ENCODE peak calls at places on chromosome 18, in five cellular contexts. C is K562, F is GM12878, L is HepG2, R is H1. D is an unnamed sample.

GRCh38 chr18:3596324-3597158 is 146.6 kb downstream of the TGIF1 start:
- DNase-seq in C (peak; percentile 93), F (no peak), L (peak; percentile 88), R (no peak), D (no peak)

GRCh38 chr18:67282796-67283195 is 233.7 kb downstream of the DSEL start:
- DNase-seq in C (no peak), F (no peak), L (no peak), R (no peak), D (no peak)

GRCh38 chr18:8142131-8142711 is 467.0 kb upstream of the RAB12 start:
- DNase-seq in C (peak; percentile 32), F (no peak), L (no peak), R (no peak), D (no peak)

GRCh38 chr18:31555971-31556747 is 35.5 kb upstream of the TTR start:
- DNase-seq in C (peak; percentile 56), F (peak; percentile 39), L (peak; percentile 58), R (no peak), D (peak; percentile 71)

GRCh38 chr18:50662775-50663383 is 103.0 kb downstream of the MAPK4 start:
- DNase-seq in C (no peak), F (no peak), L (no peak), R (no peak), D (no peak)

GRCh38 chr18:73959341-73959740 is 188.3 kb downstream of the FBXO15 start:
- DNase-seq in C (no peak), F (no peak), L (no peak), R (no peak), D (no peak)

GRCh38 chr18:9743200-9744016 is 35.3 kb downstream of the RAB31 start:
- DNase-seq in C (peak; percentile 86), F (no peak), L (peak; percentile 54), R (peak; percentile 49), D (peak; percentile 96)

GRCh38 chr18:75456277-75456676 is 28.8 kb upstream of the SMIM21 start:
- DNase-seq in C (no peak), F (no peak), L (no peak), R (no peak), D (no peak)

GRCh38 chr18:2846241-2846637 is 567 bp upstream of the EMILIN2 start:
- DNase-seq in C (no peak), F (no peak), L (no peak), R (no peak), D (no peak)

GRCh38 chr18:80175451-80176235 is 66.6 kb downstream of the ADNP2 start:
- DNase-seq in C (no peak), F (no peak), L (no peak), R (no peak), D (no peak)

GRCh38 chr18:63819780-63820179 is 44.6 kb downstream of the SERPINB7 start:
- DNase-seq in C (no peak), F (no peak), L (no peak), R (no peak), D (no peak)

GRCh38 chr18:53380063-53380639 is 844.3 kb downstream of the MBD2 start:
- DNase-seq in C (peak; percentile 2), F (peak; percentile 3), L (peak; percentile 7), R (no peak), D (peak; percentile 19)

DNA sequence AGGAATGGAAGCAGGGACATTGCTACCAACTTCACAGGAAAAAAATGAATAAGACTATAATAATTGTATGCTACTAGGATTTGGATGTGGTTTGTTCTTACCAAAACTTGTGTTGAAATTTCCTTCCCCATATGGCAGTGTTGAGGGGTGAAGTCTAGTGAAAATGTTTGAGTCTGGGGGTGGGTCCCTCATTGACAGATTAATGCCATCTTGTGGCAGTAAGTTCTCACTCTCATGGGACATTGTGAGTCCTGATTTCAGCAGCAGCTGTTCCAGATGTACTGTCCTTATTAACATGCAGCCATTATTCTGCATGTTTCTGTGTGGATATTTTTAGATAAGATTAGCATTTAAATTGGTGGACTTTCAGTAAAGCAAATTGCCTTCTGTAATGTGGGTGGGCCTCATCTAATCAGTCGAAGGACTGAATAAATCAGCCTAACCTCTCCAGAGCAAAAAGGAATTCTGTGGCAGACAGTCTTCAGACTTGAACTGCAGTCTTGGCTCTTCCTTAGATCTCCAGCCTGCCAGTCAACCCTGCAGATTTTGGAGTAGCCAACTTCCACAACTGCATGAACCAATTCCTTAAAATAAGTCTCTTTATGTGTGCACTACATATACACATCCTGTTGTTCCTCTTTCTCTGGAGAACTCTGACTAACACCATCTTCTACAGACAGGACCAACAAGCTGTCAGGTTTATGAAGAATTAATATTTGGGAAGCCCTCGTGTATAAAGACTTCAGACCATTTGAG is 138.6 kb upstream of the ZNF516 start:
- DNase-seq in C (no peak), F (no peak), L (no peak), R (no peak), D (no peak)
- TF ChIP-seq SRF in C (no peak), F (no peak), L (no peak), R (no peak), D (no peak)

GRCh38 chr18:56789004-56789888 is 138.1 kb downstream of the WDR7 start:
- DNase-seq in C (peak; percentile 30), F (no peak), L (peak; percentile 33), R (no peak), D (peak; percentile 23)
- TF ChIP-seq MAX in C (no peak), F (no peak), L (no peak), R (no peak), D (no peak)

DNA sequence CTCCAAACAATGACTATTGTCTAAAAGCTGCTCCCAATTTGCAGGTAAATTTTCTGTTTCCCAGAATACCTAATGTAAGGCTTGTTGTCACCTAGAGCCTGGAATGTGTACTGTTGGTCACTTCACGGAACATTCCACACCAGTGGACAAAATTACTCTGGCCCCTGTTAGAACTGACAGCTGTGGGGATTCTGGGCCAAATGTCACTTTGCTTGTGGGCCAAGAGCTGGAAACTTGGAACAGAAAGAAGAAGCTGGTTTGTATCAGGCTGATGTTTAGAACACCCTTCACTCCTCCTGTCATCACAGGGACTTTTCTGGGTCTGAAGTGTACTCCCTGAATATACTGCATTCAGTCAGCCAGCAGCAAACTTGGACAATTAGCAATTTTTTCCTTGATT is 495.6 kb upstream of the SYT4 start:
- DNase-seq in C (no peak), F (no peak), L (no peak), R (no peak), D (no peak)
- TF ChIP-seq SRF in C (no peak), F (no peak), L (no peak), R (no peak), D (no peak)

DNA sequence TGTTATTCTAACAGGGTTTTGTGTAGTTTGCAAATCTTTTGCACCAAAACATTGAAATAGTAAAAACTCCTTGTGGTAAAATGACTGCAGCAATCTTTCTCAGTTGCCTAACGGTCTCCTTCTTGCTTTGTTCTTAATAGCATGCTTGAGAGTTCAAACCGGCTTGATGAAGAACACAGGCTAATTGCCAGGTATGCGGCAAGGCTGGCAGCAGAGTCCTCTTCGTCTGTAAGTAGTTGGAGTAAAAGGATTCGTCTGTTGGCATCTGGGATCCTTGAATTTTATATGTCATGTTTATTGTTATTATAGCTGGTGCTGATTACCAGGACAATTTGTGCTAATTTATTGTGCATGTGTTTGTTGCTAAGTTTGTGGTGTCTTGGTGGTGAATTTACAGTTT is 138.1 kb downstream of the DTNA start:
- DNase-seq in C (no peak), F (no peak), L (no peak), R (no peak), D (no peak)
- TF ChIP-seq MAX in C (no peak), F (no peak), L (no peak), R (no peak), D (no peak)

DNA sequence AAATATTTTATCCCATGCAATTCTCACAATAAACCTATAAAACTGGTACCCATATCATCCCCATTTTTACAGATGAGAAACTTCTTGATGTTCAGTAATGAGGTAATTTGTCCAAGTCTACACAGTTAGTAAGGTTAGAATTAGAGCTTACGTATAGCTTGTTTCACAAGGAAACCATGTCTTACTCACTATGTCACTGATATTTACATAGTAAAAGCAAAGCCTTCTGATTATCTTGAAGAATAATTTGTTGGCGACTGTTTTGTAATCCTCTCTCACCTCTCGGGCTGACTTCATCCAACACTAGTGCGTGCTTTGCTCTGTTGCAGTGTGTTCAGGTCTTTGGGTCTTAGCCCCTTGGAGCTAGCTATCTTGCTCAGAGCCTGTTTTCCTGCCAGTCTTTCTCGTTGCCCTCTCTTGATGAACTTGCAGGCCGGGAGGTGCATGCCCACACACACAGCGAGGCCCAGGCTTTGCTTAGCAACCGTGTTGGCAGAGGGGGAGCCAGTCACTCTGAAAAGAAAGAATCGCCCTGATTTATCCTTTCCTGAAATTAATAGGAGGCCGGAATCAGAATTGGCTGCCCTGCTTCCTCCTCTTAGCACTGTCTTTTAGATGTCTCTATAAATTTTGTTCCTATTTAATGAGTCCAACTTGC is 97.7 kb upstream of the SEC11C start:
- DNase-seq in C (no peak), F (no peak), L (no peak), R (no peak), D (no peak)
- TF ChIP-seq SRF in C (no peak), F (no peak), L (no peak), R (no peak), D (no peak)

GRCh38 chr18:6714027-6714426 is 15.5 kb upstream of the ARHGAP28 start:
- DNase-seq in C (no peak), F (no peak), L (no peak), R (no peak), D (no peak)
- TF ChIP-seq MAX in C (no peak), F (no peak), L (no peak), R (no peak), D (no peak)

GRCh38 chr18:48010264-48010663 is 79.8 kb upstream of the SMAD2 start:
- DNase-seq in C (no peak), F (no peak), L (no peak), R (no peak), D (no peak)

GRCh38 chr18:48007955-48008701 is 77.7 kb upstream of the SMAD2 start:
- DNase-seq in C (peak; percentile 91), F (no peak), L (peak; percentile 42), R (peak; percentile 70), D (no peak)

GRCh38 chr18:48009116-48009825 is 78.8 kb upstream of the SMAD2 start:
- DNase-seq in C (no peak), F (no peak), L (no peak), R (no peak), D (no peak)

GRCh38 chr18:48013162-48013561 is 82.7 kb upstream of the SMAD2 start:
- DNase-seq in C (no peak), F (no peak), L (no peak), R (no peak), D (no peak)

GRCh38 chr18:48011926-48012469 is 81.5 kb upstream of the SMAD2 start:
- DNase-seq in C (no peak), F (no peak), L (no peak), R (no peak), D (no peak)
- TF ChIP-seq SRF in C (no peak), F (no peak), L (no peak), R (no peak), D (no peak)

GRCh38 chr18:77980275-77980674 is 730.6 kb downstream of the GALR1 start:
- DNase-seq in C (no peak), F (no peak), L (no peak), R (no peak), D (no peak)
- TF ChIP-seq MAX in C (no peak), F (no peak), L (no peak), R (no peak), D (no peak)